ENCODE peak calls at places on chromosomes 12 and 14, in nine cellular contexts. F is H54; R is stimulated activated CD4-positive, alpha-beta T cell treated with anti-CD3 and anti-CD28 coated beads, Interleukin-15, amount 100 ng/mL, for 48 hours; D is A172; G is NCI-H2029; I is SHP77; Y is mucosa of descending colon; V is WTC11; U is CD8-positive, alpha-beta memory T cell. B is an unnamed sample.

GRCh38 chr14:100246809-100247428 is 8.0 kb downstream of the YY1 start:
- DNase-seq in D (peak), V (no peak), I (peak), G (peak), U (no peak), F (peak), R (no peak), Y (no peak), B (peak)

GRCh38 chr14:75084513-75084912 is 15.1 kb downstream of the ZC2HC1C start:
- DNase-seq in I (no peak), G (no peak), R (no peak), V (no peak), U (no peak), Y (no peak), D (peak), F (no peak), B (no peak)

GRCh38 chr14:66140213-66140918 is 345.8 kb upstream of the CCDC196 start:
- DNase-seq in I (no peak), Y (no peak), U (no peak), G (no peak), D (no peak), F (no peak), R (no peak), V (no peak), B (no peak)

GRCh38 chr12:107478881-107479280 is 206.7 kb upstream of the PWP1 start:
- DNase-seq in Y (no peak), I (no peak), U (no peak), V (no peak), D (no peak), G (no peak), R (no peak), F (no peak), B (no peak)

GRCh38 chr14:75428230-75429104 is 645 bp downstream of the JDP2 start:
- DNase-seq in I (no peak), V (peak), F (peak), G (no peak), R (peak), U (no peak), Y (peak), D (no peak), B (no peak)

GRCh38 chr14:78673845-78674244 is 503.7 kb downstream of the NRXN3 start:
- DNase-seq in V (no peak), D (no peak), I (no peak), R (no peak), U (no peak), F (no peak), G (no peak), Y (no peak), B (no peak)

GRCh38 chr12:131190965-131191364 is 237.3 kb downstream of the ADGRD1 start:
- DNase-seq in V (no peak), F (no peak), I (no peak), G (no peak), U (no peak), Y (no peak), D (no peak), R (no peak), B (no peak)

GRCh38 chr12:93526786-93527428 is 45.6 kb upstream of the SOCS2 start:
- DNase-seq in F (peak), U (no peak), I (peak), V (no peak), G (no peak), R (no peak), Y (no peak), D (peak), B (peak)

GRCh38 chr14:81784084-81784483 is 250.4 kb upstream of the SEL1L start:
- DNase-seq in G (no peak), V (no peak), F (no peak), I (no peak), D (peak), Y (no peak), R (no peak), U (no peak), B (no peak)

GRCh38 chr12:53232641-53233538 is 881 bp upstream of the RARG start:
- DNase-seq in V (peak), U (peak), R (no peak), Y (peak), D (peak), I (no peak), G (no peak), F (peak), B (no peak)

GRCh38 chr12:112352921-112353320 is 29.3 kb downstream of the HECTD4 start:
- DNase-seq in U (no peak), F (no peak), R (no peak), V (no peak), D (no peak), G (no peak), Y (no peak), I (no peak), B (no peak)

GRCh38 chr14:105069887-105070759 is 4.9 kb upstream of the GPR132 start:
- DNase-seq in Y (peak), I (no peak), V (no peak), D (no peak), R (no peak), U (no peak), G (no peak), F (no peak), B (no peak)

GRCh38 chr14:100653409-100653808 is 66.2 kb upstream of the BEGAIN start:
- DNase-seq in R (peak), D (no peak), Y (no peak), U (peak), V (peak), I (no peak), F (no peak), G (no peak), B (no peak)

GRCh38 chr14:71290960-71291466 is 383.8 kb downstream of the PCNX1 start:
- DNase-seq in R (peak), I (no peak), V (no peak), Y (no peak), G (no peak), F (peak), D (peak), U (no peak), B (no peak)

GRCh38 chr12:6605425-6606330 is 1.5 kb downstream of the CHD4 start:
- DNase-seq in Y (no peak), I (no peak), D (peak), G (no peak), U (peak), V (peak), R (no peak), F (peak), B (no peak)

B was measured in NCI-H774.